ENCODE peak calls at places on chromosomes 6 and 20, in five cellular contexts. T is psoas muscle, J is foreskin fibroblast, B is neural crest cell, Y is left ventricle myocardium inferior. P is an unnamed sample.

GRCh38 chr6:34181903-34182302 is 36.0 kb upstream of the GRM4 start:
- DNase-seq in J (no peak), T (no peak), Y (no peak), B (no peak), P (no peak)

GRCh38 chr6:108565091-108565766 is 4.5 kb downstream of the FOXO3 start:
- DNase-seq in Y (no peak), T (no peak), B (no peak), J (no peak), P (no peak)

GRCh38 chr6:83815631-83816030 is 37.5 kb upstream of the RIPPLY2 start:
- DNase-seq in Y (no peak), T (no peak), J (no peak), B (no peak), P (no peak)

GRCh38 chr20:59723108-59723500 is 118.8 kb downstream of the PHACTR3 start:
- DNase-seq in J (no peak), B (no peak), T (no peak), Y (no peak), P (no peak)

GRCh38 chr20:59020938-59021551 is 1.8 kb downstream of the TUBB1 start:
- DNase-seq in T (no peak), Y (no peak), J (no peak), B (no peak), P (no peak)

GRCh38 chr20:57662313-57663240 is 42.4 kb upstream of the ZBP1 start:
- DNase-seq in Y (peak; percentile 10), T (no peak), B (no peak), J (no peak), P (no peak)

GRCh38 chr6:6916598-6916997 is 191.2 kb upstream of the RREB1 start:
- DNase-seq in B (no peak), T (peak; percentile 29), J (no peak), Y (no peak), P (no peak)

GRCh38 chr6:8047466-8048292 is 16.5 kb downstream of the BLOC1S5 start:
- DNase-seq in Y (no peak), J (peak; percentile 7), B (no peak), T (no peak), P (no peak)

GRCh38 chr6:45690846-45691245 is 313.1 kb upstream of the SUPT3H start:
- DNase-seq in J (no peak), B (no peak), T (no peak), Y (no peak), P (no peak)

GRCh38 chr6:88220493-88220892 is 54.3 kb upstream of the CNR1 start:
- DNase-seq in J (no peak), B (peak; percentile 13), Y (no peak), T (no peak), P (no peak)

GRCh38 chr20:63002511-63002910 is 4.3 kb downstream of the BHLHE23 start:
- DNase-seq in B (no peak), T (no peak), J (no peak), Y (no peak), P (no peak)

GRCh38 chr20:10433014-10433622 is 904 bp downstream of the MKKS start:
- DNase-seq in J (no peak), B (no peak), Y (no peak), T (no peak), P (no peak)

GRCh38 chr20:11445891-11446290 is 471.8 kb upstream of the BTBD3 start:
- DNase-seq in J (peak; percentile 34), T (no peak), Y (no peak), B (no peak), P (no peak)

GRCh38 chr6:169782966-169783760 is 31.7 kb downstream of the ERMARD start:
- DNase-seq in J (no peak), Y (no peak), T (no peak), B (no peak), P (no peak)

GRCh38 chr6:45421700-45422540 is 44.2 kb upstream of the SUPT3H start:
- DNase-seq in B (peak; percentile 41), Y (peak; percentile 54), T (peak; percentile 51), J (peak; percentile 76), P (peak; percentile 53)

GRCh38 chr20:40948352-40949267 is 80.0 kb upstream of the TOP1 start:
- DNase-seq in B (no peak), Y (no peak), J (peak; percentile 45), T (no peak), P (no peak)

GRCh38 chr6:160221423-160221822 is 37.2 kb downstream of the SLC22A2 start:
- DNase-seq in B (no peak), Y (no peak), T (no peak), J (no peak), P (no peak)

GRCh38 chr6:154962751-154963150 is 32.4 kb upstream of the TIAM2 start:
- DNase-seq in J (peak; percentile 67), Y (no peak), T (no peak), B (no peak), P (peak; percentile 49)

GRCh38 chr6:40804905-40805304 is 217.7 kb upstream of the LRFN2 start:
- DNase-seq in J (no peak), Y (no peak), B (no peak), T (no peak), P (no peak)

GRCh38 chr6:120569689-120570088 is 764.6 kb downstream of the TBC1D32 start:
- DNase-seq in Y (no peak), T (no peak), J (no peak), B (no peak), P (no peak)

GRCh38 chr6:134170844-134171243 is 118.4 kb upstream of the SLC2A12 start:
- DNase-seq in J (no peak), Y (no peak), T (peak; percentile 53), B (no peak), P (no peak)

GRCh38 chr20:57509665-57510237 is 15.2 kb downstream of the CTCFL start:
- DNase-seq in B (no peak), Y (no peak), T (no peak), J (no peak), P (no peak)

GRCh38 chr6:35206346-35206745 is 7.4 kb upstream of the SCUBE3 start:
- DNase-seq in J (no peak), Y (no peak), T (no peak), B (no peak), P (no peak)

GRCh38 chr6:35203152-35203670 is 10.5 kb upstream of the SCUBE3 start:
- DNase-seq in B (no peak), T (no peak), Y (no peak), J (no peak), P (no peak)

GRCh38 chr6:35203680-35204079 is 10.1 kb upstream of the SCUBE3 start:
- DNase-seq in J (peak; percentile 40), T (no peak), B (no peak), Y (no peak), P (no peak)

GRCh38 chr6:35199866-35200265 is 13.9 kb upstream of the SCUBE3 start:
- DNase-seq in Y (no peak), J (no peak), T (no peak), B (no peak), P (no peak)

DNA sequence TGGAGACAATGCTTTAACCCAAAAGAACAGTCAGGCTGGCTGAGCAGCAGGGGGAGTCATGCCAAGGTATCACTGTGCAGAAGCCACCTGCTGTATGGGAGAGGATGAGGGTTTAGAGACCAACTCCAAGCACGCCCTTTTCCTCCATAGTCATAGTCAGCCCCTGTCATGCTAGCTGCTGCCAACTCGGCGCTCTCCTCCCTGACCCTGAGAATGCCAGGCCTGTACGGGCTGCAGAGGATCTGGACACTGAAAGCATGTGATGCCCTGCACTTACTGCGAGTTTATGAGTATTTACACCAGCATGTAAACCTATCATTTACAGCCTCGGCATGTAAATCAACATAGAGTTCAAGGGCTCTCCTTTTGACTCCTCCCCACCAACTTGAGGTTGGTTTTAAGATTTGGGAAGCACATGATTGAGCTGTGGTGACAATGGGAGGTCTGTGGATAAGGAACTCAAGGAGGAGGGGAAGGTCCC is 11.7 kb upstream of the SCUBE3 start:
- DNase-seq in Y (peak; percentile 30), T (no peak), B (no peak), J (no peak), P (no peak)
- TF ChIP-seq CTCF in Y (no peak), T (no peak), B (no peak), J (no peak), P (no peak)

GRCh38 chr20:35344354-35344837 is 52.2 kb upstream of the FAM83C start:
- DNase-seq in J (peak; percentile 92), T (peak; percentile 63), B (no peak), Y (peak; percentile 60), P (no peak)

GRCh38 chr20:35345189-35345588 is 53.0 kb upstream of the FAM83C start:
- DNase-seq in T (no peak), Y (no peak), J (no peak), B (no peak), P (no peak)

GRCh38 chr20:35341366-35342028 is 49.3 kb upstream of the FAM83C start:
- DNase-seq in T (no peak), B (no peak), J (no peak), Y (no peak), P (no peak)

GRCh38 chr20:35340436-35340835 is 48.2 kb upstream of the FAM83C start:
- DNase-seq in J (no peak), B (no peak), Y (no peak), T (no peak), P (no peak)

DNA sequence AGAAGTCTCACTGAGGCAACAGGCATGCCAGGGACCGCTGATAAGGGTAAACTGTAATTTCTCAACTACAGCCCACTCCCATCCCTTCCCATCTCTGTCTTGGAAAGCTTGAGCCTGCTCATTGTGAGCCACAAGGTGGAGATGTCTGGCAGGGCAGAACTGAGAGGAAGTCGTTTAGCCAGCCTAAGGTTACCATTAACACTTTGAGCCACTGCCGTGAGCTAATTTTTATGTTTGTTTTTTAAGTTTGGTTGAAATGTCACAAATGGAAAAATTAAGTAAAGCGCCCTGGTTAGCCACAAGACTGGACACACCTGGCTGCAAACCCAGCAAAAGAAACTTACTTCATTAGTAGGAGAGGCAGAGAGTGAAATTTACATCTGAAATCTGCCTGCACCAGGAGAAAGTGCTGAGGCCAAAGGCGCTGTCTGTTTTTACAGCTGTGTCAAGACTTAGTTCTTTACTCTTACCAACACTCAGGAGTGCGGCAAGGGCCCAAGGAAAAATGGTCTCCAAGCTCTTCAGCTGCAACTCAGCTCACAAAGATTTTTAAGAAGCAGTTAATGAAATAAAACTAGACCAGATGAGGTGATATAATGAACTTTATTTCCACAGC is 50.0 kb upstream of the FAM83C start:
- DNase-seq in B (no peak), Y (no peak), J (no peak), T (no peak), P (no peak)
- TF ChIP-seq CTCF in B (peak; percentile 16), Y (peak; percentile 32), J (peak; percentile 19), T (peak; percentile 42), P (peak; percentile 6)

GRCh38 chr6:116100419-116101297 is at the start of gene NT5DC1:
- DNase-seq in B (peak; percentile 65), T (peak; percentile 87), J (peak; percentile 74), Y (peak; percentile 86), P (peak; percentile 4)
- TF ChIP-seq CTCF in B (peak; percentile 54), T (peak; percentile 54), J (peak; percentile 30), Y (peak; percentile 51), P (peak; percentile 19)

DNA sequence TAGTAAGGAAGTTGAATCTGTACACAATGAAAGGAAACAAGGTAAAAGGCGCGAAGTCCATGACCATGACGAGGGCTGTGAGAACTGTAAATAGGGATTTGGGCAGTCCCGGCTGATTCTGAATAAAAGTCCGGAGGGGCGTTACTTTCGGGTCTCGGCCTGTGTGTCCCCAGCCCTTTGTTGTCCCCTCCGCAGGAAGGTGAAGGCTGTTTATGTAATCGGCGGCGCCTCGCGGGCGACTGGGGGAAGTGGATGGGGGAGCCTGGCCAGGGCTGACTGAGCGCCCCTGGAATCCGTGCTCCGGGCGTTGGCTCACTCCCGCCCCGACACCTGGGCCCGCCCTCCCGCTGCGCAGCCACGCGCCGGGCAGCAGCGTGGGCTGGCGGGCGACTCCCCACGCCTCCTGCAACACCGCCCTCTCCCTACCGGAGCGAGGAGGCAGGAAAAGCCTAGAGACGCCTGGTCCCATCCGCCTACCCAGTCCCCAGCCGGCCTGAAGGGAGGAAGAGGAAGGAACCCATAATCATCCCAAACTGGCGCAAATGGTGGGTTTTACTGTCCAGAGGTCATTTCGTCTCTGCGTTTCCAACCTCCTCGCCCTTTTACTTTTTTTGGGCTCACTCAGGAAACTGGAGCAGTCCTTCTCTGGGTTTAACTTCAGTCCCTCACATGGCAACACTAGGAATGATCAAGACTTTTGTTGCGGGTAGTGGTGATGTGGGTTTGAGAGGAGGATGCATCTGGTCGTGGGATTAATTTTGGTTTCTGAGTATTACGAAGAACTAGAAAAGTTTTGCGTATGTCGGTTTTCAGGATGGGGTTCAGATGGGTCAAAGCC is 12.1 kb downstream of the TRIM31 start:
- DNase-seq in B (no peak), Y (peak; percentile 19), J (no peak), T (peak; percentile 40), P (no peak)
- TF ChIP-seq CTCF in B (no peak), Y (no peak), J (no peak), T (no peak), P (no peak)